ENCODE peak calls at places on chromosomes 13 and 19, in four cellular contexts. One of them, this sample, is unnamed.

GRCh38 chr19:5949792-5950305 is 28.1 kb downstream of the RANBP3 start:
- DNase-seq in ascending aorta: no peak
- DNase-seq in MCF 10A: no peak
- DNase-seq in psoas muscle: no peak
- DNase-seq in this sample: no peak

GRCh38 chr13:109256866-109257760 is 529.3 kb downstream of the IRS2 start:
- DNase-seq in ascending aorta: no peak
- DNase-seq in MCF 10A: peak
- DNase-seq in psoas muscle: no peak
- DNase-seq in this sample: peak

GRCh38 chr13:65011403-65011802 is 2218.7 kb downstream of the PCDH9 start:
- DNase-seq in ascending aorta: no peak
- DNase-seq in MCF 10A: no peak
- DNase-seq in psoas muscle: no peak
- DNase-seq in this sample: no peak

GRCh38 chr13:111429064-111429558 is 108.7 kb downstream of the TEX29 start:
- DNase-seq in ascending aorta: no peak
- DNase-seq in MCF 10A: peak
- DNase-seq in psoas muscle: no peak
- DNase-seq in this sample: peak

GRCh38 chr13:64871742-64872141 is 2358.4 kb downstream of the PCDH9 start:
- DNase-seq in ascending aorta: no peak
- DNase-seq in MCF 10A: no peak
- DNase-seq in psoas muscle: no peak
- DNase-seq in this sample: no peak

GRCh38 chr13:112703935-112704633 is 14.2 kb downstream of the ATP11A start:
- DNase-seq in ascending aorta: no peak
- DNase-seq in MCF 10A: no peak
- DNase-seq in psoas muscle: no peak
- DNase-seq in this sample: no peak

GRCh38 chr13:97249093-97249787 is 27.1 kb downstream of the MBNL2 start:
- DNase-seq in ascending aorta: no peak
- DNase-seq in MCF 10A: no peak
- DNase-seq in psoas muscle: no peak
- DNase-seq in this sample: no peak

GRCh38 chr13:97339019-97339988 is 94.7 kb upstream of the RAP2A start:
- DNase-seq in ascending aorta: no peak
- DNase-seq in MCF 10A: no peak
- DNase-seq in psoas muscle: peak
- DNase-seq in this sample: peak

GRCh38 chr13:113793718-113794085 is 34.7 kb downstream of the TMEM255B start:
- DNase-seq in ascending aorta: no peak
- DNase-seq in MCF 10A: no peak
- DNase-seq in psoas muscle: no peak
- DNase-seq in this sample: no peak

GRCh38 chr19:54648129-54648528 is 14.7 kb upstream of the LILRB4 start:
- DNase-seq in ascending aorta: no peak
- DNase-seq in MCF 10A: no peak
- DNase-seq in psoas muscle: no peak
- DNase-seq in this sample: no peak

GRCh38 chr13:28100149-28101121 is at the start of gene FLT3:
- DNase-seq in ascending aorta: no peak
- DNase-seq in MCF 10A: peak
- DNase-seq in psoas muscle: no peak
- DNase-seq in this sample: no peak

GRCh38 chr13:29993716-29994488 is 143.5 kb upstream of the UBL3 start:
- DNase-seq in ascending aorta: no peak
- DNase-seq in MCF 10A: peak
- DNase-seq in psoas muscle: no peak
- DNase-seq in this sample: peak

GRCh38 chr13:81770868-81771505 is 1430.1 kb upstream of the SPRY2 start:
- DNase-seq in ascending aorta: no peak
- DNase-seq in MCF 10A: no peak
- DNase-seq in psoas muscle: no peak
- DNase-seq in this sample: no peak

GRCh38 chr13:112670118-112670517 is 19.7 kb upstream of the ATP11A start:
- DNase-seq in ascending aorta: no peak
- DNase-seq in MCF 10A: no peak
- DNase-seq in psoas muscle: no peak
- DNase-seq in this sample: no peak

GRCh38 chr19:30877591-30878230 is 471.5 kb downstream of the TSHZ3 start:
- DNase-seq in ascending aorta: peak
- DNase-seq in MCF 10A: no peak
- DNase-seq in psoas muscle: no peak
- DNase-seq in this sample: no peak

GRCh38 chr19:13181747-13182388 is 31.7 kb downstream of the IER2 start:
- DNase-seq in ascending aorta: no peak
- DNase-seq in MCF 10A: no peak
- DNase-seq in psoas muscle: peak
- DNase-seq in this sample: peak

GRCh38 chr19:12137541-12137940 is 2.6 kb downstream of the ZNF20 start:
- DNase-seq in ascending aorta: no peak
- DNase-seq in MCF 10A: no peak
- DNase-seq in psoas muscle: no peak
- DNase-seq in this sample: peak

GRCh38 chr19:39813264-39813998 is 20.5 kb downstream of the DYRK1B start:
- DNase-seq in ascending aorta: no peak
- DNase-seq in MCF 10A: no peak
- DNase-seq in psoas muscle: no peak
- DNase-seq in this sample: no peak

GRCh38 chr13:47119568-47120080 is 222.8 kb upstream of the HTR2A start:
- DNase-seq in ascending aorta: no peak
- DNase-seq in MCF 10A: no peak
- DNase-seq in psoas muscle: no peak
- DNase-seq in this sample: peak

GRCh38 chr13:44573071-44573470 is 3.1 kb downstream of the TSC22D1 start:
- DNase-seq in ascending aorta: no peak
- DNase-seq in MCF 10A: no peak
- DNase-seq in psoas muscle: no peak
- DNase-seq in this sample: no peak

GRCh38 chr13:94352057-94352456 is 127.4 kb downstream of the DCT start:
- DNase-seq in ascending aorta: no peak
- DNase-seq in MCF 10A: no peak
- DNase-seq in psoas muscle: no peak
- DNase-seq in this sample: no peak

GRCh38 chr19:38588041-38588440 is 29.7 kb downstream of the MAP4K1 start:
- DNase-seq in ascending aorta: no peak
- DNase-seq in MCF 10A: no peak
- DNase-seq in psoas muscle: no peak
- DNase-seq in this sample: no peak

GRCh38 chr19:18218600-18218999 is 7.6 kb downstream of the PDE4C start:
- DNase-seq in ascending aorta: no peak
- DNase-seq in MCF 10A: no peak
- DNase-seq in psoas muscle: no peak
- DNase-seq in this sample: no peak
- TF ChIP-seq CTCF in ascending aorta: no peak
- TF ChIP-seq CTCF in MCF 10A: no peak
- TF ChIP-seq CTCF in psoas muscle: no peak
- TF ChIP-seq CTCF in this sample: no peak

GRCh38 chr19:1364070-1364719 is 19.5 kb upstream of the NDUFS7 start:
- DNase-seq in ascending aorta: no peak
- DNase-seq in MCF 10A: no peak
- DNase-seq in psoas muscle: no peak
- DNase-seq in this sample: no peak
- TF ChIP-seq CTCF in ascending aorta: no peak
- TF ChIP-seq CTCF in MCF 10A: no peak
- TF ChIP-seq CTCF in psoas muscle: peak
- TF ChIP-seq CTCF in this sample: peak

GRCh38 chr19:50328257-50329145 is 676 bp downstream of the KCNC3 start:
- DNase-seq in ascending aorta: no peak
- DNase-seq in MCF 10A: no peak
- DNase-seq in psoas muscle: no peak
- DNase-seq in this sample: no peak
- TF ChIP-seq CTCF in ascending aorta: no peak
- TF ChIP-seq CTCF in MCF 10A: no peak
- TF ChIP-seq CTCF in psoas muscle: peak
- TF ChIP-seq CTCF in this sample: no peak

GRCh38 chr13:39655569-39656324 is at the start of gene COG6:
- DNase-seq in ascending aorta: peak
- DNase-seq in MCF 10A: peak
- DNase-seq in psoas muscle: peak
- DNase-seq in this sample: peak
- TF ChIP-seq CTCF in ascending aorta: no peak
- TF ChIP-seq CTCF in MCF 10A: no peak
- TF ChIP-seq CTCF in psoas muscle: no peak
- TF ChIP-seq CTCF in this sample: peak

DNA sequence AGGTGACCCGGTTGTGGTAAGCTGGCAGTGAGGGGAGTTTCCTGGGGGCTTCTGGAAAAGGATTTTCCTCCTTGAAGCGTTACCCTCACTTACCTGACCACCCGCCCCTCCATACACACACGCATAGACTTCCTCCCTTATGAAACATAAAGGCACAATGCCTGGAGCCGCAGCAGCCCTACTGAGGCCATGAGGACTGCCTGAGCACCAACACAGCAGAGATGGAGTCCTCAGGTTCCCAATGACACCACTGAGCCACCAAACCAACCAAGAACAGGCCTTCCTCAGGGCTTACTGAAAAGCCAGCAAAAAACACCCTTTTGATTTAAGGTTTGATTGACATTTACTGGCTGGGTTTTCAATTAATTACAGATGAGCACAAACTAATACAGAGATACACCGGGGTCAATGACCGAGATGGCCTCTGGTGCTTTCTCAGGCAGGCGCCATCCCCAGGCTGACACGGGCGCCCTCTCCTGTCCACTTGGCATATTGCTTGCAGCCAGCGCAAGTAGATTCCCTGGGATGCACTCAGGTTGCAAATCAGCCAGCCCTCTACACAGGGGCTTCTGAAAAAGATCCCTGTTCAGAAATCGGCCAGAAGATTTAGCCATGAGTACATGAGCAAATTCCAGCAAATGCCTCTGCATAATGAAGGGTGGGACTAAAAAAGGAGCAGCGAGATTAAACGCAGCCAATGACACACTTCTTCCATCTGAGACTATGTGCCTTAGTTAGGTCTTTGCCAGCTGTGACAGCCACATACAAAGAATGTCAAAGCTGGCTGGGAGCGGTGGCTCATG is 14.8 kb downstream of the OPA3 start:
- DNase-seq in ascending aorta: no peak
- DNase-seq in MCF 10A: peak
- DNase-seq in psoas muscle: peak
- DNase-seq in this sample: no peak
- TF ChIP-seq CTCF in ascending aorta: peak
- TF ChIP-seq CTCF in MCF 10A: peak
- TF ChIP-seq CTCF in psoas muscle: peak
- TF ChIP-seq CTCF in this sample: peak

DNA sequence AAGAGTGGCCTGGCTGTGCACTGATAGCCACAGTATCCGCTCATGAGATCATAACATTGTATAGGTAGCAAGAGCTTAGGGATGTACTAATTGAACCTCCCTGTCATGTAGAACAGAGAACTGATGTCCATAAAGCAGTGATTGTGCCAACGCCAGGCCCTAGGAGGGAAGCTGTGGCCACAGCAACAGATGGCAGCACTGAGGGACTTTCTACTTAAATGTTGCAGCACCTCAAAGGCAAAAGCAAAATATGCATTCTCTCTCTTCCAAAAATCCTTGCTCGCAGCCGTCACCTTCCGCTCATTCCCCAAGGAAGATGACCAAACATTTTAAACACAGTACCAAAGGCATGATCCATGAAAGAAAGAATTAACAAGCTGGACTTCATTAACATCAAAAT is 32.3 kb downstream of the COL4A1 start:
- DNase-seq in ascending aorta: no peak
- DNase-seq in MCF 10A: peak
- DNase-seq in psoas muscle: no peak
- DNase-seq in this sample: no peak
- TF ChIP-seq CTCF in ascending aorta: peak
- TF ChIP-seq CTCF in MCF 10A: peak
- TF ChIP-seq CTCF in psoas muscle: no peak
- TF ChIP-seq CTCF in this sample: peak

GRCh38 chr19:15584541-15585115 is 30.4 kb upstream of the CYP4F8 start:
- DNase-seq in ascending aorta: peak
- DNase-seq in MCF 10A: peak
- DNase-seq in psoas muscle: peak
- DNase-seq in this sample: peak
- TF ChIP-seq CTCF in ascending aorta: peak
- TF ChIP-seq CTCF in MCF 10A: peak
- TF ChIP-seq CTCF in psoas muscle: peak
- TF ChIP-seq CTCF in this sample: peak